ENCODE peak calls at places on chromosomes 12 and 14, in four cellular contexts. D, O, M and R are unnamed samples.

GRCh38 chr14:22131749-22132476 is 457.1 kb downstream of the DAD1 start:
- DNase-seq in D (no peak), M (no peak), O (peak), R (no peak)

GRCh38 chr12:52604859-52605258 is 3.6 kb upstream of the KRT72 start:
- DNase-seq in D (no peak), O (no peak), M (no peak), R (no peak)

GRCh38 chr14:59631237-59631636 is 54.6 kb upstream of the CCDC175 start:
- DNase-seq in M (no peak), O (peak), D (no peak), R (no peak)

GRCh38 chr12:92927055-92927435 is 2.0 kb downstream of the EEA1 start:
- DNase-seq in D (no peak), O (peak), M (peak), R (peak)

GRCh38 chr12:131917711-131918306 is 11.3 kb upstream of the PUS1 start:
- DNase-seq in O (no peak), M (no peak), D (no peak), R (peak)

GRCh38 chr14:51157012-51157411 is 62.1 kb upstream of the TRIM9 start:
- DNase-seq in O (peak), D (peak), M (no peak), R (no peak)

GRCh38 chr12:7130791-7131501 is 775 bp downstream of the CLSTN3 start:
- DNase-seq in M (no peak), D (no peak), O (peak), R (no peak)

GRCh38 chr12:31324845-31325523 is 966 bp downstream of the SINHCAF start:
- DNase-seq in O (peak), M (peak), D (peak), R (peak)

GRCh38 chr12:71392521-71393145 is 47.0 kb upstream of the LGR5 start:
- DNase-seq in D (peak), M (no peak), O (peak), R (no peak)

GRCh38 chr14:55881577-55882241 is 236.5 kb upstream of the PELI2 start:
- DNase-seq in M (no peak), D (no peak), O (peak), R (no peak)

GRCh38 chr14:92575773-92576303 is 62.3 kb downstream of the RIN3 start:
- DNase-seq in D (no peak), M (no peak), O (no peak), R (no peak)

GRCh38 chr14:20652996-20653975 is 11.8 kb upstream of the OR6S1 start:
- DNase-seq in M (no peak), D (peak), O (peak), R (no peak)

GRCh38 chr12:6158749-6159148 is 34.3 kb upstream of the VWF start:
- DNase-seq in O (no peak), M (no peak), D (no peak), R (no peak)

GRCh38 chr12:46260913-46261476 is 7.8 kb downstream of the SLC38A1 start:
- DNase-seq in D (no peak), O (no peak), M (no peak), R (no peak)

GRCh38 chr14:91754819-91755218 is 22.9 kb upstream of the CATSPERB start:
- DNase-seq in O (no peak), M (no peak), D (no peak), R (no peak)

GRCh38 chr12:79327465-79327864 is 363.3 kb downstream of the PAWR start:
- DNase-seq in D (peak), O (no peak), M (no peak), R (no peak)

GRCh38 chr12:122527478-122527944 is 462 bp downstream of the KNTC1 start:
- DNase-seq in O (peak), D (peak), M (no peak), R (no peak)

GRCh38 chr12:64036414-64036813 is 185.7 kb downstream of the KICS2 start:
- DNase-seq in M (no peak), O (no peak), D (no peak), R (no peak)

GRCh38 chr12:106213721-106214121 is 34.1 kb downstream of the CKAP4 start:
- DNase-seq in O (no peak), M (no peak), D (no peak), R (no peak)

GRCh38 chr12:110379201-110379600 is 24.3 kb downstream of the ANAPC7 start:
- DNase-seq in D (no peak), M (peak), O (no peak), R (no peak)

GRCh38 chr12:100699209-100699608 is 95.4 kb upstream of the ANO4 start:
- DNase-seq in D (no peak), M (no peak), O (peak), R (no peak)

GRCh38 chr12:100986595-100987547 is 192.3 kb downstream of the ANO4 start:
- DNase-seq in M (no peak), O (no peak), D (no peak), R (no peak)

GRCh38 chr14:60944206-60944605 is 36.7 kb downstream of the TRMT5 start:
- DNase-seq in D (no peak), M (no peak), O (no peak), R (no peak)

GRCh38 chr14:65203574-65203973 is 101.3 kb upstream of the MAX start:
- DNase-seq in D (no peak), M (no peak), O (no peak), R (peak)

GRCh38 chr14:65206078-65206447 is 103.7 kb upstream of the MAX start:
- DNase-seq in O (no peak), M (no peak), D (no peak), R (no peak)

GRCh38 chr14:65204056-65204455 is 101.7 kb upstream of the MAX start:
- DNase-seq in D (no peak), O (no peak), M (no peak), R (no peak)

GRCh38 chr14:65208548-65208947 is 106.2 kb upstream of the MAX start:
- DNase-seq in M (no peak), D (no peak), O (peak), R (no peak)

DNA sequence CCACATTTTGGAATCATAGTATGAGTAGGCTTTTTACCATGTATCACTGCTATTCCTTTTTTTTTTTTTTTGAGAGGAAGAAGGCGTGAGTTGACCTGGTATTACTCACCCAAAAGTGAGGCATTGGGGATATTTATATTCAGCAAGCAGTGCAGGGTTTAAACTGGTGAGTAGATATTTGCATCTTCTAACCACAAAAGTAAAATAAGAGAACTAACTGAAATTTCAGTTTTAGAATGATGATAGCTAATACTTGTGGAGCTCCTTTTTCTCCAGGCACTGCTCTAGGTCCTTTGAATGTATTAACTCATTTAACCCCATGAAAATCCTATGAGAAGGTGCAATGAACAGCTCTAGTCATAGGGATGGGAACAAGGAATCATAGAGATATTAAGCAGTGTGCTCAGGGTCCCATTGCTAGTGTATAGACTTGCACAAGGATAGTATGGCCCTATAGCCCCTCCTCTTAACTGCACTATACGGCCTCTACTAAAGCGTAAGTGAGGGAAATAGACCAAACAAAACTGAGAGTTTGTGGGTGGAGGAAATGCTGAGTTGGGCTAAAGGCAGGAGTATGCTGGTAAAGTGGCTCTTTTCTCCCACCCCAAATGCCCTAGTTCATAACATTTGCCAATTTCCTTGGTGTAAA is 104.3 kb upstream of the MAX start:
- DNase-seq in D (no peak), M (no peak), O (peak), R (no peak)
- TF ChIP-seq POLR2A in D (no peak), M (no peak), O (no peak), R (no peak)

DNA sequence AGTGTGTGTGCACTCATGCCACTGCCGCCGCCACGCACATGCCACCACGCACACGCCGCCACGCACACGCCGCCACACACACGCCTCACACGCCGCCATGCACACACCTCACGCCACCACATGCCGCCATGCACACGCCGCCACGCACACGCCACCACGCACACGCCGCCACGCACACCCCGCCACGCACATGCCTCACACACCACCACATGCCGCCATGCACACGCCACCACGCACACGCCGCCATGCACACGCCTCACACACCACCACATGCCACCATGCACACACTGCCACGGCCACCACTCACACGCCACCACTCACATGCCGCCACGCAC is 6.3 kb downstream of the CLBA1 start:
- DNase-seq in O (no peak), M (no peak), D (no peak), R (no peak)
- TF ChIP-seq POLR2A in O (no peak), M (no peak), D (no peak), R (no peak)

GRCh38 chr12:27779837-27780611 is at the start of the genes KLHL42 and MANSC4:
- DNase-seq in D (peak), O (peak), M (peak), R (peak)
- TF ChIP-seq POLR2A in D (peak), O (peak), M (peak), R (no peak)

GRCh38 chr12:119666226-119666808 is 1.6 kb upstream of the PRKAB1 start:
- DNase-seq in M (no peak), O (peak), D (no peak), R (no peak)

GRCh38 chr12:119667577-119668314 is at the start of gene PRKAB1:
- DNase-seq in M (peak), O (peak), D (peak), R (peak)

GRCh38 chr12:119666900-119667576 is 895 bp upstream of the PRKAB1 start:
- DNase-seq in O (peak), D (no peak), M (no peak), R (no peak)

GRCh38 chr12:119664642-119665041 is 3.3 kb upstream of the PRKAB1 start:
- DNase-seq in M (no peak), D (no peak), O (no peak), R (no peak)

GRCh38 chr12:119665164-119665929 is 2.6 kb upstream of the PRKAB1 start:
- DNase-seq in O (no peak), M (no peak), D (no peak), R (peak)
- TF ChIP-seq POLR2A in O (no peak), M (no peak), D (no peak), R (no peak)

DNA sequence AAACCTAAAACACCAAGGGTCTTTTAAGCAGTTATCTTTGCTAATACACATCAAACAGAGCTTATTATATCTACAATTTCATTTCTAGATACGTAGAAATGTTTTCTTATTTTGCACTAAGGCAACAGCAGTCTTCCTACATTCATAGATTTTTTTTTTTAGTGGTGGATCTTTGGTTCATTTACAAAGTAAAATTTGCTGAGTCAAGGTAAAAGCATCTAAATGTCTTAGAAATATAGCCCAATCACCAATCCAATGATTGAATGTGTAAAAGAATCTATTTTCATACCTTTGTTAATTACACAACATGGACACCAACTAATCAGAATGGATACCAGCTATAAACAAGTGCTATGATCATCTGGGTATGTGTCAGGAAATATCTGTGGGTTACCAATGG is 272.2 kb upstream of the TMPO start:
- DNase-seq in D (no peak), O (no peak), M (no peak), R (no peak)
- TF ChIP-seq POLR2A in D (no peak), O (no peak), M (no peak), R (no peak)

DNA sequence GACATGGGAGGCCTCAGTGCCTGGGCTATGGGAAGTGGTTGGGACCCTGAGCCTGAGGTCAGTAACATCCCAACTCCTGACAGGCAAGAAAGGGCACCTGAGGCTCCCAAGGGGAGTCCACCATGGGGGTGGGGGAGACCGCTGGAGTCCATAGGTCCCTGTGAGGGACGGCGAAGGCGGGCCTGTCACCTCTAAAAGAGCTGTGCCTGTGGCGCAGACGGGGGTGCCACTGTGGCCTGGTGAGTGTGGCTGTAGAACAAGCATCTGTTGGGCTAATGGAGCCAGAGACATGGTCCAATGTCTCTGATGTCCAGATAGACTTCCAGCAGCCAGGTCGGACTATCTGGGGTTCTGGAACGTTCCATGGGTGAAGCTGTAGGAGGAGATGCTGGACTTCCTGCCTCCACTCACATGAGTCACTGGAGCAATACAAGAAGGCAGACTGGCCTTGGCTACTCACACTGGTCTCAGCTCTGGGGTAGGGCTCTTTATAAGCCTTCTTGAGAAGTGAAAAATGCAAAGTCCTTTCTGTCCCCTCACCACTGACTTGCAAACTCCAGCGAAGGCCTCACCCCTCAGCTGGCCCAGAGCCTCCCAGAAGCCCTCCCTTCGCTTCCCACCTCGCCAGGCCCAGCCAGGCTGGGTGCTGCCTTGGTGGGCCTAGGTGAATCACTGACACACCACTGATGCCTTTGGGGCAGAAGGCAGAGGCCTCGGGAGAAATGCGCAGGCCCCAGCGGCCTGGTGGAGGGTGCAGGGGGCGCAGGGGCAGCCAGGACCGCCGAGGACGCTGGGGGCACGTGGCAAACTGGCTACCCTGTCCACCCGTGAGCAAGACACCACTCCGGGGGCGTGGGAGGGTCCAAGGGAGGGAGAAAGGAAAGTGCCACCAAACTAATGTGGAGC is 1.1 kb upstream of the TRAF3 start:
- DNase-seq in D (no peak), M (no peak), O (peak), R (no peak)
- TF ChIP-seq POLR2A in D (no peak), M (no peak), O (no peak), R (no peak)

DNA sequence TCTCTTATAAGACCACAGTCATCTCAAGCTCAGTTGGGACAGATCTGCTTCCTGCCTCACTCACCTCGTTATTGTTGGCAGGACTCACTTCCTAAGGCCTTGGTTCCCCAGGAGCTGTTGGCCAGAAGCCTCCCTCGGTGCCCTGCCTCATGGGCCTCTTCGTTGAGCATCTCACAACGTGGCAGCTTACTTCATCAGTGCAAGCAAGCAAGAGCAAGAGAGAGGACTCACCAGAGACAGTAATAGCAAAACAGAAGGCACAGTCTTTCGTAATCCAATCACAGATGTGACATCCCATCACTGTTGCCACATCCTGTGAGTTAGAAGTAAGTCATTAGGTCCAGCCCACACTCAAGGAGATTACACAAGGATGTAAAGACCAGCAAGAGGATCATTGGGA is 5.1 kb upstream of the NUMB start:
- DNase-seq in O (peak), M (peak), D (no peak), R (peak)
- TF ChIP-seq POLR2A in O (peak), M (no peak), D (no peak), R (no peak)

DNA sequence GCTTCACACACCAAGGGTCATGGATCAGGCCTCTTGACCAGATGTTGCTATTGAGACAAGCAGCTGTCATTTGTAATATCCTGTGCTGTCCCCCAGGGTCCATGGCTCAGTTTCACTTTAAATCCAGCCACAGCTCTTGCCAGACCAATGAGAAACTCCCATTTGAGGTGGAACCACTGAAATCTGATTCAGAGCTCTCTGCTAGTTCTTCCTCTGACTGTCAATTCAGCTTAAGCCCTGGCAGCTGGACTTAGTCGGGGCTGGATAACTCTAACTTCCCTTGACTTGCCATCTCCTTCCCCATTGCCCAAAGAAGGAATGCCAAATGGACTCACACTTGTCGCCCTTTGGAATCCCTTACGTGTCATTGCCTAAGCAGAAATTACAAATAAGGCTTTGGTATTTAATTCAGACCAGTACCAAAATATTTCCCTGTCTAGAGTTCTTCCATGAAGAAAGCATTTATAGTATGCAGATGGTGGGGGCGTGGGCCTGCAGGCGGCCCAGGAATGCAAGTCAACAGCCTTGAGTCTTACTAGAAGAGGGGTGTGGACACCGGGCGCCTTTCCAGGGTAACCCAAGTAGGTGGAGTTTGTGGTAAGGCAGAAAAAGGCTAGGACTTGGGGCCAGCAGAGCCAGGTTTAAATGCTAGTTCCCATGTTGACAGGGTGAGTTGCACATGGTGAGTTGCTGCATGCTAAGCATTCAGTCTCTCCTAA is 96.9 kb upstream of the TMPO start:
- DNase-seq in O (peak), D (peak), M (peak), R (peak)
- TF ChIP-seq POLR2A in O (no peak), D (no peak), M (no peak), R (no peak)

GRCh38 chr12:990649-991349 is at the start of gene ERC1:
- DNase-seq in O (peak), D (peak), M (peak), R (peak)
- TF ChIP-seq POLR2A in O (peak), D (peak), M (peak), R (no peak)